ENCODE peak calls at places on chromosomes 5 and 9, in ten cellular contexts. P, C, E, I, L, T, N, Z, W and D are unnamed samples.

GRCh38 chr5:111401906-111402305 is 110.4 kb downstream of the STARD4 start:
- DNase-seq in P (no peak), C (no peak), E (no peak), I (no peak), L (no peak), T (peak), N (no peak), Z (no peak), W (no peak), D (peak)

GRCh38 chr5:174221454-174221853 is 175.9 kb downstream of the NSG2 start:
- DNase-seq in P (no peak), C (no peak), E (no peak), I (no peak), L (no peak), T (no peak), N (no peak), Z (no peak), W (no peak), D (no peak)

GRCh38 chr9:73183917-73184861 is 32.5 kb downstream of the ANXA1 start:
- DNase-seq in P (no peak), C (no peak), E (peak), I (peak), L (no peak), T (peak), N (peak), Z (no peak), W (no peak), D (peak)

GRCh38 chr5:119745976-119746375 is 116.6 kb downstream of the FAM170A start:
- DNase-seq in P (no peak), C (no peak), E (no peak), I (no peak), L (no peak), T (no peak), N (no peak), Z (no peak), W (no peak), D (no peak)

GRCh38 chr9:119332522-119332921 is 36.7 kb downstream of the BRINP1 start:
- DNase-seq in P (no peak), C (no peak), E (no peak), I (no peak), L (no peak), T (no peak), N (no peak), Z (no peak), W (no peak), D (no peak)

GRCh38 chr5:134784241-134784920 is 25.8 kb downstream of the DDX46 start:
- DNase-seq in P (no peak), C (no peak), E (peak), I (no peak), L (no peak), T (peak), N (peak), Z (no peak), W (no peak), D (no peak)

GRCh38 chr5:175694371-175695160 is 36.7 kb downstream of the HRH2 start:
- DNase-seq in P (no peak), C (no peak), E (no peak), I (no peak), L (no peak), T (no peak), N (peak), Z (no peak), W (no peak), D (no peak)

GRCh38 chr5:153223376-153223775 is 267.1 kb upstream of the GRIA1 start:
- DNase-seq in P (no peak), C (no peak), E (no peak), I (no peak), L (no peak), T (no peak), N (no peak), Z (no peak), W (no peak), D (no peak)

GRCh38 chr9:114207845-114208244 is 52.5 kb downstream of the COL27A1 start:
- DNase-seq in P (no peak), C (no peak), E (no peak), I (no peak), L (no peak), T (no peak), N (no peak), Z (no peak), W (no peak), D (no peak)

GRCh38 chr5:163565931-163566608 is 60.7 kb downstream of the MAT2B start:
- DNase-seq in P (peak), C (no peak), E (peak), I (peak), L (peak), T (no peak), N (peak), Z (peak), W (peak), D (peak)

GRCh38 chr5:133877351-133878235 is 90.8 kb downstream of the C5orf15 start:
- DNase-seq in P (no peak), C (no peak), E (no peak), I (no peak), L (no peak), T (no peak), N (no peak), Z (no peak), W (no peak), D (no peak)

GRCh38 chr5:170482511-170482910 is 21.3 kb upstream of the KCNIP1 start:
- DNase-seq in P (no peak), C (no peak), E (no peak), I (no peak), L (no peak), T (no peak), N (no peak), Z (no peak), W (no peak), D (no peak)

GRCh38 chr5:19270153-19270552 is 717.8 kb downstream of the CDH18 start:
- DNase-seq in P (no peak), C (no peak), E (no peak), I (peak), L (no peak), T (no peak), N (no peak), Z (no peak), W (no peak), D (no peak)

GRCh38 chr5:172878585-172879433 is 44.8 kb downstream of the ERGIC1 start:
- DNase-seq in P (no peak), C (no peak), E (no peak), I (no peak), L (no peak), T (no peak), N (no peak), Z (no peak), W (no peak), D (no peak)

GRCh38 chr9:71003346-71003745 is 118.1 kb downstream of the TRPM3 start:
- DNase-seq in P (no peak), C (no peak), E (no peak), I (no peak), L (no peak), T (peak), N (no peak), Z (no peak), W (no peak), D (no peak)

GRCh38 chr5:87298687-87299362 is 31.1 kb downstream of the RASA1 start:
- DNase-seq in P (no peak), C (no peak), E (no peak), I (no peak), L (no peak), T (no peak), N (peak), Z (no peak), W (no peak), D (no peak)

GRCh38 chr5:134586866-134587524 is 45.6 kb downstream of the SAR1B start:
- DNase-seq in P (peak), C (no peak), E (peak), I (peak), L (peak), T (peak), N (peak), Z (peak), W (peak), D (peak)

GRCh38 chr5:160260881-160261815 is 31.8 kb downstream of the FABP6 start:
- DNase-seq in P (no peak), C (no peak), E (peak), I (no peak), L (no peak), T (no peak), N (peak), Z (no peak), W (no peak), D (no peak)

GRCh38 chr5:16666861-16667481 is 50.2 kb upstream of the RETREG1 start:
- DNase-seq in P (no peak), C (no peak), E (no peak), I (peak), L (no peak), T (peak), N (no peak), Z (no peak), W (no peak), D (peak)

GRCh38 chr5:32505718-32506117 is 61.2 kb upstream of the ZFR start:
- DNase-seq in P (no peak), C (no peak), E (no peak), I (no peak), L (no peak), T (no peak), N (no peak), Z (no peak), W (no peak), D (peak)

GRCh38 chr9:89422151-89422918 is 75.6 kb downstream of the SEMA4D start:
- DNase-seq in P (peak), C (no peak), E (peak), I (no peak), L (peak), T (no peak), N (peak), Z (peak), W (peak), D (no peak)

GRCh38 chr5:172525633-172526360 is 71.5 kb upstream of the SH3PXD2B start:
- DNase-seq in P (no peak), C (no peak), E (no peak), I (no peak), L (no peak), T (no peak), N (no peak), Z (no peak), W (no peak), D (no peak)